ENCODE peak calls at places on chromosome 7, in five cellular contexts. One of them, this sample, is unnamed.

GRCh38 chr7:16753932-16754571 is 497 bp downstream of the TSPAN13 start:
- DNase-seq in HCT116: no peak
- DNase-seq in K562: peak
- DNase-seq in H1: peak
- DNase-seq in GM12878: no peak
- DNase-seq in this sample: peak

GRCh38 chr7:125355899-125356298 is 426.3 kb upstream of the POT1 start:
- DNase-seq in HCT116: no peak
- DNase-seq in K562: no peak
- DNase-seq in H1: no peak
- DNase-seq in GM12878: peak
- DNase-seq in this sample: no peak

GRCh38 chr7:32062150-32062549 is 8.1 kb downstream of the PDE1C start:
- DNase-seq in HCT116: peak
- DNase-seq in K562: peak
- DNase-seq in H1: peak
- DNase-seq in GM12878: no peak
- DNase-seq in this sample: no peak

GRCh38 chr7:81232084-81232799 is 313.4 kb upstream of the SEMA3C start:
- DNase-seq in HCT116: no peak
- DNase-seq in K562: no peak
- DNase-seq in H1: no peak
- DNase-seq in GM12878: no peak
- DNase-seq in this sample: no peak

GRCh38 chr7:47551550-47552121 is 30.3 kb downstream of the TNS3 start:
- DNase-seq in HCT116: no peak
- DNase-seq in K562: no peak
- DNase-seq in H1: no peak
- DNase-seq in GM12878: no peak
- DNase-seq in this sample: no peak

GRCh38 chr7:95066736-95067530 is 159.5 kb downstream of the PPP1R9A start:
- DNase-seq in HCT116: no peak
- DNase-seq in K562: no peak
- DNase-seq in H1: no peak
- DNase-seq in GM12878: no peak
- DNase-seq in this sample: no peak

GRCh38 chr7:34096777-34097176 is 191.4 kb downstream of the BMPER start:
- DNase-seq in HCT116: no peak
- DNase-seq in K562: no peak
- DNase-seq in H1: no peak
- DNase-seq in GM12878: no peak
- DNase-seq in this sample: peak

GRCh38 chr7:124652237-124652636 is 113.4 kb downstream of the GPR37 start:
- DNase-seq in HCT116: no peak
- DNase-seq in K562: no peak
- DNase-seq in H1: no peak
- DNase-seq in GM12878: no peak
- DNase-seq in this sample: no peak

GRCh38 chr7:1144269-1144771 is 15.7 kb downstream of the ZFAND2A start:
- DNase-seq in HCT116: no peak
- DNase-seq in K562: peak
- DNase-seq in H1: no peak
- DNase-seq in GM12878: no peak
- DNase-seq in this sample: peak

GRCh38 chr7:30921540-30921930 is 9.9 kb downstream of the AQP1 start:
- DNase-seq in HCT116: no peak
- DNase-seq in K562: no peak
- DNase-seq in H1: no peak
- DNase-seq in GM12878: no peak
- DNase-seq in this sample: no peak

GRCh38 chr7:96833701-96834453 is 124.2 kb upstream of the SEM1 start:
- DNase-seq in HCT116: no peak
- DNase-seq in K562: no peak
- DNase-seq in H1: no peak
- DNase-seq in GM12878: no peak
- DNase-seq in this sample: no peak
- TF ChIP-seq JUND in HCT116: no peak
- TF ChIP-seq JUND in K562: no peak
- TF ChIP-seq JUND in H1: no peak
- TF ChIP-seq JUND in GM12878: no peak
- TF ChIP-seq JUND in this sample: no peak

GRCh38 chr7:2928256-2928612 is 84.1 kb upstream of the GNA12 start:
- DNase-seq in HCT116: no peak
- DNase-seq in K562: no peak
- DNase-seq in H1: no peak
- DNase-seq in GM12878: no peak
- DNase-seq in this sample: no peak
- TF ChIP-seq JUND in HCT116: no peak
- TF ChIP-seq JUND in K562: no peak
- TF ChIP-seq JUND in H1: no peak
- TF ChIP-seq JUND in GM12878: no peak
- TF ChIP-seq JUND in this sample: no peak

GRCh38 chr7:43646603-43647313 is 63.9 kb downstream of the STK17A start:
- DNase-seq in HCT116: no peak
- DNase-seq in K562: no peak
- DNase-seq in H1: no peak
- DNase-seq in GM12878: no peak
- DNase-seq in this sample: no peak
- TF ChIP-seq JUND in HCT116: no peak
- TF ChIP-seq JUND in K562: no peak
- TF ChIP-seq JUND in H1: no peak
- TF ChIP-seq JUND in GM12878: no peak
- TF ChIP-seq JUND in this sample: no peak

GRCh38 chr7:21108182-21108581 is 319.7 kb upstream of the SP4 start:
- DNase-seq in HCT116: no peak
- DNase-seq in K562: no peak
- DNase-seq in H1: no peak
- DNase-seq in GM12878: no peak
- DNase-seq in this sample: peak
- TF ChIP-seq JUND in HCT116: no peak
- TF ChIP-seq JUND in K562: no peak
- TF ChIP-seq JUND in H1: no peak
- TF ChIP-seq JUND in GM12878: no peak
- TF ChIP-seq JUND in this sample: no peak

GRCh38 chr7:107913846-107914245 is 22.9 kb downstream of the DLD start:
- DNase-seq in HCT116: no peak
- DNase-seq in K562: no peak
- DNase-seq in H1: no peak
- DNase-seq in GM12878: no peak
- DNase-seq in this sample: no peak
- TF ChIP-seq JUND in HCT116: peak
- TF ChIP-seq JUND in K562: no peak
- TF ChIP-seq JUND in H1: no peak
- TF ChIP-seq JUND in GM12878: no peak
- TF ChIP-seq JUND in this sample: no peak

DNA sequence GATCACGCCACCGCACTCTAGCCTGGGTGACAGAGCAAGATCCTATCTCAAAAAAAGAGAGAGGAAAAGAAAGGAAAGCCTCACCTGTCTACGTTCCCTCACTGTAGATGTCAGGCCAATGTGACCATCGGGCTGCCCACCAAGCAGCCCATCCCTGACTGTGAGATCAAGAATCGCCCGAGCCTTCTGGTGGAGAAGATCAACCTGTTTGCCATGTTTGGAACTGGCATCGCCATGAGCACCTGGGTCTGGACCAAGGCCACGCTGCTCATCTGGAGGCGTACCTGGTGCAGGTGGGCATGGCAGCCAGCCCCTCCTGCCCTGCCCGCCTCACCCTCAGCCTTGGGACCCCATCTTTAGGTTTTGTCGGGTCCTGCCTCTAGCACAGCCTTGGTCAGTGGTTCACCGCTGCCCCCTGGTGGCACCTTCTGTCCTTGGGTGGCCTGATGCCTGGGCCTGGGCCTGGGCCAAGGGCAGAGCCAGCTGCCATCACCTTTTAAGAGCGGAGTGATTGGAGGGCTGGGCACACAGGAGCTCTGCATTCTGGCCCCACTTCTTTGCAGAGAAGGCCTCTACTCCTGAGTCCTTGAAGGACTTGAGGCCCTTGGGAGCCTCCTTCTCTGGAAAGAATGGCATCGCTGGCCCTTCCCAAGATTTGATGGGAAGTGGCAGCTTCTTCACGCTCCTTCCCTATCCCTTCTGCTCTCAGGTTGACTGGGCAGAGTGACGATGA is 14.4 kb upstream of the AHCYL2 start:
- DNase-seq in HCT116: no peak
- DNase-seq in K562: peak
- DNase-seq in H1: peak
- DNase-seq in GM12878: no peak
- DNase-seq in this sample: peak
- TF ChIP-seq JUND in HCT116: no peak
- TF ChIP-seq JUND in K562: no peak
- TF ChIP-seq JUND in H1: no peak
- TF ChIP-seq JUND in GM12878: no peak
- TF ChIP-seq JUND in this sample: no peak

This sample was measured in T47D.